ENCODE peak calls at places on chromosomes 4 and X, in seven cellular contexts. One of them, this sample, is unnamed.

GRCh38 chr4:40672528-40673522 is 43.2 kb upstream of the RBM47 start:
- DNase-seq in mesenchymal stem cell: peak
- DNase-seq in neuronal stem cell: peak
- DNase-seq in IMR-90: peak
- DNase-seq in mesendoderm: peak
- DNase-seq in H9: peak
- DNase-seq in trophoblast cell: peak
- DNase-seq in this sample: no peak

GRCh38 chr4:3765271-3766206 is 646 bp upstream of the ADRA2C start:
- DNase-seq in H9: peak
- DNase-seq in trophoblast cell: no peak
- DNase-seq in IMR-90: peak
- DNase-seq in neuronal stem cell: peak
- DNase-seq in mesendoderm: peak
- DNase-seq in mesenchymal stem cell: peak
- DNase-seq in this sample: no peak

GRCh38 chrX:68079961-68080360 is 353.3 kb downstream of the OPHN1 start:
- DNase-seq in H9: no peak
- DNase-seq in IMR-90: no peak
- DNase-seq in neuronal stem cell: no peak
- DNase-seq in mesenchymal stem cell: no peak
- DNase-seq in trophoblast cell: no peak
- DNase-seq in mesendoderm: no peak
- DNase-seq in this sample: no peak

GRCh38 chr4:38949416-38950051 is 81.9 kb downstream of the FAM114A1 start:
- DNase-seq in trophoblast cell: no peak
- DNase-seq in mesenchymal stem cell: peak
- DNase-seq in H9: no peak
- DNase-seq in IMR-90: peak
- DNase-seq in mesendoderm: peak
- DNase-seq in neuronal stem cell: no peak
- DNase-seq in this sample: no peak

GRCh38 chr4:165360041-165360782 is 18.6 kb upstream of the CPE start:
- DNase-seq in mesenchymal stem cell: no peak
- DNase-seq in mesendoderm: no peak
- DNase-seq in H9: no peak
- DNase-seq in neuronal stem cell: no peak
- DNase-seq in trophoblast cell: no peak
- DNase-seq in IMR-90: no peak
- DNase-seq in this sample: no peak

GRCh38 chr4:41148292-41148691 is 66.0 kb downstream of the APBB2 start:
- DNase-seq in mesenchymal stem cell: no peak
- DNase-seq in IMR-90: no peak
- DNase-seq in mesendoderm: no peak
- DNase-seq in H9: no peak
- DNase-seq in trophoblast cell: no peak
- DNase-seq in neuronal stem cell: no peak
- DNase-seq in this sample: no peak

GRCh38 chr4:81030061-81030616 is 369 bp upstream of the BMP3 start:
- DNase-seq in mesendoderm: peak
- DNase-seq in neuronal stem cell: no peak
- DNase-seq in H9: peak
- DNase-seq in IMR-90: no peak
- DNase-seq in mesenchymal stem cell: no peak
- DNase-seq in trophoblast cell: no peak
- DNase-seq in this sample: no peak

GRCh38 chr4:7819446-7819845 is 120.2 kb downstream of the AFAP1 start:
- DNase-seq in IMR-90: no peak
- DNase-seq in neuronal stem cell: no peak
- DNase-seq in H9: no peak
- DNase-seq in mesendoderm: no peak
- DNase-seq in mesenchymal stem cell: no peak
- DNase-seq in trophoblast cell: no peak
- DNase-seq in this sample: no peak

GRCh38 chrX:132022115-132022862 is 813 bp upstream of the STK26 start:
- DNase-seq in neuronal stem cell: no peak
- DNase-seq in mesenchymal stem cell: peak
- DNase-seq in IMR-90: no peak
- DNase-seq in mesendoderm: peak
- DNase-seq in trophoblast cell: no peak
- DNase-seq in H9: no peak
- DNase-seq in this sample: no peak

GRCh38 chr4:56424697-56425514 is 10.5 kb downstream of the PPAT start:
- DNase-seq in mesenchymal stem cell: peak
- DNase-seq in IMR-90: peak
- DNase-seq in trophoblast cell: peak
- DNase-seq in neuronal stem cell: no peak
- DNase-seq in mesendoderm: no peak
- DNase-seq in H9: no peak
- DNase-seq in this sample: no peak

GRCh38 chrX:40646489-40647306 is 663 bp downstream of the CXorf38 start:
- DNase-seq in mesenchymal stem cell: peak
- DNase-seq in mesendoderm: peak
- DNase-seq in H9: no peak
- DNase-seq in IMR-90: peak
- DNase-seq in trophoblast cell: peak
- DNase-seq in neuronal stem cell: peak
- DNase-seq in this sample: peak

GRCh38 chr4:128517739-128518510 is 230.3 kb upstream of the PGRMC2 start:
- DNase-seq in mesenchymal stem cell: peak
- DNase-seq in neuronal stem cell: peak
- DNase-seq in trophoblast cell: peak
- DNase-seq in mesendoderm: peak
- DNase-seq in IMR-90: peak
- DNase-seq in H9: no peak
- DNase-seq in this sample: no peak

GRCh38 chrX:6778547-6779231 is 243.8 kb upstream of the VCX3A start:
- DNase-seq in neuronal stem cell: no peak
- DNase-seq in H9: peak
- DNase-seq in trophoblast cell: no peak
- DNase-seq in IMR-90: no peak
- DNase-seq in mesenchymal stem cell: no peak
- DNase-seq in mesendoderm: peak
- DNase-seq in this sample: no peak

GRCh38 chrX:38820751-38821150 is 19.5 kb downstream of the MID1IP1 start:
- DNase-seq in mesenchymal stem cell: no peak
- DNase-seq in IMR-90: no peak
- DNase-seq in H9: no peak
- DNase-seq in mesendoderm: no peak
- DNase-seq in neuronal stem cell: no peak
- DNase-seq in trophoblast cell: no peak
- DNase-seq in this sample: no peak

DNA sequence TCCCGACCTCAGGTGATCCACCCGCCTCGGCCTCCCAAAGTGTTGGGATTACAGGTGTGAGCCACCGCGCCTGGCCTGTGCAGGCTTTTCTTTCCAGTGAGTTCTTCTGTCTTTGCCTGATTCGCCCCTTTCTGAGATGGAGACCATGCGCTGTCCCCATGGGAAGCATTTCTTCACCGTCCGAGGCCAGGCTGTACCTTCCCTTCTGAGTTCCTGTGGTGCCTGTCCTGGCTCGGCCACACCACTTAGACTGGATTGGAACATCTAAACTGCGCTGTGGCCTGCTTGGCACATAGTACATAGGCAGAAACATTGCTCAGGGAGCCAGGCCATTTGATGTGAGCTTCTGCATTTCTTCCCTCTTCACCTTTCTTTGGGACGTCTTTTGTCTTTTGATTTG is 23.7 kb downstream of the FAM193A start:
- DNase-seq in neuronal stem cell: no peak
- DNase-seq in mesendoderm: no peak
- DNase-seq in mesenchymal stem cell: no peak
- DNase-seq in trophoblast cell: no peak
- DNase-seq in IMR-90: no peak
- DNase-seq in H9: no peak
- DNase-seq in this sample: no peak
- H2AK5ac ChIP-seq in neuronal stem cell: no peak
- H2AK5ac ChIP-seq in mesendoderm: no peak
- H2AK5ac ChIP-seq in mesenchymal stem cell: no peak
- H2AK5ac ChIP-seq in trophoblast cell: no peak
- H2AK5ac ChIP-seq in IMR-90: no peak
- H2AK5ac ChIP-seq in H9: no peak
- H2AK5ac ChIP-seq in this sample: no peak

DNA sequence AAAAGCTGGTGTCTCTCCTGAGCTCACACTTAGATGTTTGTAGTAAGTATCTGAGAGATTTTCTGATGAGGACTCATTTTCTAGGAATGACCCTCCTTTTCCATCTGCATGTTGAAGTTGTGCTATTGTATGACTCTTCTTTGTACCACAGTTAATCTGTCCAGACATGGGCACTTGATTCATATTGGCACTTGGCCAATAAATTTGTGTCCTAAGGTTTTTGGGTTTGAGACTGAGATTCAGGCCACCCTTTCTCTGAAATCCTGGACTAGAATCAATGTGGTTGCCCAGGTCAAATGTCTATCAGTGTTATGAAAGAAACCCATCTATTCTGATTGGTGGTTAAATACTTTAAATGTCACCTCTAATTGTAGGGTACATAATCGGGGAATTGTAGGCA is 869.0 kb downstream of the SH3BGRL start:
- DNase-seq in H9: no peak
- DNase-seq in IMR-90: no peak
- DNase-seq in mesendoderm: no peak
- DNase-seq in mesenchymal stem cell: no peak
- DNase-seq in trophoblast cell: no peak
- DNase-seq in neuronal stem cell: no peak
- DNase-seq in this sample: no peak
- H2AK5ac ChIP-seq in H9: no peak
- H2AK5ac ChIP-seq in IMR-90: no peak
- H2AK5ac ChIP-seq in mesendoderm: no peak
- H2AK5ac ChIP-seq in mesenchymal stem cell: no peak
- H2AK5ac ChIP-seq in trophoblast cell: no peak
- H2AK5ac ChIP-seq in neuronal stem cell: no peak
- H2AK5ac ChIP-seq in this sample: no peak

DNA sequence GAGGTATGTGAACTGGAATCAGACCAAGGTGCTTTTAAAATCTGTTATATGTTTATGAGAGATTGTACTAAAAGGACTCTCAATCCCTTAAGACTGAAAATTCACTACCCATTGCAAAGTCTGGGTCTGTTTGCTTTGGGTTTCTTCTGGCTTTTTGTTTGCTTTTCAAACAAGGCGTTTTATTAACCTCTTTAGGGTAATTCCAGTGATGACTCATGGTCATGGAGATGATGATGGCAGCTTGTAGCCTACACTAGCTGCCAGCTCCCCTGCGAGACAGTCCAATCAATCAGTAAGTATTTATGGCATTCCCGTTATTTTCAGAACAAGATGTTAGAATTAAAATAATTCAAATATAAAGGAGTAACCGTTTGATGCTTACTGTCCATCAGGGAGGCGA is 643.8 kb upstream of the FTHL17 start:
- DNase-seq in mesenchymal stem cell: peak
- DNase-seq in H9: no peak
- DNase-seq in neuronal stem cell: no peak
- DNase-seq in trophoblast cell: no peak
- DNase-seq in IMR-90: no peak
- DNase-seq in mesendoderm: no peak
- DNase-seq in this sample: no peak
- H2AK5ac ChIP-seq in mesenchymal stem cell: no peak
- H2AK5ac ChIP-seq in H9: no peak
- H2AK5ac ChIP-seq in neuronal stem cell: no peak
- H2AK5ac ChIP-seq in trophoblast cell: no peak
- H2AK5ac ChIP-seq in IMR-90: no peak
- H2AK5ac ChIP-seq in mesendoderm: no peak
- H2AK5ac ChIP-seq in this sample: no peak

GRCh38 chrX:109336141-109336540 is 145.7 kb downstream of the GUCY2F start:
- DNase-seq in neuronal stem cell: no peak
- DNase-seq in IMR-90: no peak
- DNase-seq in mesendoderm: no peak
- DNase-seq in mesenchymal stem cell: no peak
- DNase-seq in H9: no peak
- DNase-seq in trophoblast cell: no peak
- DNase-seq in this sample: no peak
- H2AK5ac ChIP-seq in neuronal stem cell: no peak
- H2AK5ac ChIP-seq in IMR-90: no peak
- H2AK5ac ChIP-seq in mesendoderm: no peak
- H2AK5ac ChIP-seq in mesenchymal stem cell: no peak
- H2AK5ac ChIP-seq in H9: no peak
- H2AK5ac ChIP-seq in trophoblast cell: no peak
- H2AK5ac ChIP-seq in this sample: no peak

GRCh38 chr4:30912098-30912719 is 192.0 kb downstream of the PCDH7 start:
- DNase-seq in mesenchymal stem cell: peak
- DNase-seq in mesendoderm: no peak
- DNase-seq in IMR-90: peak
- DNase-seq in neuronal stem cell: no peak
- DNase-seq in trophoblast cell: no peak
- DNase-seq in H9: no peak
- DNase-seq in this sample: no peak
- H2AK5ac ChIP-seq in mesenchymal stem cell: no peak
- H2AK5ac ChIP-seq in mesendoderm: no peak
- H2AK5ac ChIP-seq in IMR-90: no peak
- H2AK5ac ChIP-seq in neuronal stem cell: no peak
- H2AK5ac ChIP-seq in trophoblast cell: no peak
- H2AK5ac ChIP-seq in H9: no peak
- H2AK5ac ChIP-seq in this sample: no peak

DNA sequence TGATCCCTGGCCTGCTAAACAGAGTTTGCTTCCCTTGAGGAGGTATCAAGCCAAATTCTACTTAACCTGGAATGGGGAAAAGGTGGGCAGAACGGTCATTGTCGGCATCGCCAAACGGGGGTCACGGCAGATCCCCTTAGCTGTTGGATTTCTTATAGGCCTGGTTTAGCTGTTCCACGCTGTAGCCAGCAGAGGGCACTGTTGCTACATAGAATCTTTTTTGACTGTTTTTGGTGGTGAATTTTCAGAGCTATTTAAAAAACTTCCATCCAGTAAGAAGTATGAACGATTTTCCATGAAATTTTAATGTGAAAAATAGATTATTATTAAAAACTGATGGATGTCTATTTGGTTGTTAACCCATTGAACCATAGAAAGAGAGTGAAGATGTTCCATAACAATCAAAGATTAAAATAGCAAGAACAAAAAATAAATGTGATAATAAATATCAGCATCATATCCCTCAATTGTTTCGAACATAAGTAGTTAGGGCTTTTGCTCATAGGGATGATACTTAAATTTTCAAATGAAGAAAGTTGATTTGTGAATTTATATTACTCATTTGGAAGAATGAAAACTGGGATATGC is 56.6 kb downstream of the LINC00632 start:
- DNase-seq in mesendoderm: peak
- DNase-seq in H9: peak
- DNase-seq in IMR-90: peak
- DNase-seq in trophoblast cell: no peak
- DNase-seq in mesenchymal stem cell: peak
- DNase-seq in neuronal stem cell: peak
- DNase-seq in this sample: peak
- H2AK5ac ChIP-seq in mesendoderm: no peak
- H2AK5ac ChIP-seq in H9: no peak
- H2AK5ac ChIP-seq in IMR-90: no peak
- H2AK5ac ChIP-seq in trophoblast cell: no peak
- H2AK5ac ChIP-seq in mesenchymal stem cell: no peak
- H2AK5ac ChIP-seq in neuronal stem cell: no peak
- H2AK5ac ChIP-seq in this sample: no peak